ENCODE peak calls at places on chromosomes 2 and 18, in ten cellular contexts. T, Z, F, D, A, Q, J, P, V and I are unnamed samples.

GRCh38 chr18:50654658-50655550 is 95.0 kb downstream of the MAPK4 start:
- DNase-seq in J (no peak), F (no peak), Q (no peak), P (no peak), V (peak; percentile 24), T (no peak), A (no peak), D (no peak), Z (no peak), I (no peak)

GRCh38 chr2:162177301-162177700 is 25.3 kb upstream of the GCG start:
- DNase-seq in F (no peak), Q (no peak), V (no peak), Z (no peak), A (no peak), P (no peak), T (no peak), D (no peak), J (no peak), I (peak; percentile 31)

GRCh38 chr2:225660262-225661091 is 261.0 kb downstream of the NYAP2 start:
- DNase-seq in T (peak; percentile 43), D (peak; percentile 75), A (peak; percentile 78), V (peak; percentile 34), J (no peak), F (no peak), P (peak; percentile 68), Z (no peak), Q (peak; percentile 81), I (peak; percentile 50)

GRCh38 chr2:41167014-41167413 is 715.1 kb upstream of the SLC8A1 start:
- DNase-seq in Q (no peak), T (no peak), J (no peak), F (no peak), D (no peak), Z (no peak), A (no peak), V (no peak), P (no peak), I (peak; percentile 29)

GRCh38 chr18:24878289-24878688 is 417.9 kb downstream of the HRH4 start:
- DNase-seq in P (no peak), V (no peak), D (peak; percentile 61), Z (no peak), J (peak; percentile 4), T (peak; percentile 48), Q (no peak), A (no peak), F (no peak), I (no peak)

GRCh38 chr2:100142393-100142792 is at the start of gene AFF3:
- DNase-seq in Q (no peak), A (no peak), F (no peak), J (no peak), D (no peak), T (no peak), P (no peak), V (no peak), Z (peak; percentile 9), I (no peak)

GRCh38 chr2:222561817-222562424 is 94.0 kb downstream of the FARSB start:
- DNase-seq in A (no peak), D (peak; percentile 68), F (no peak), T (peak; percentile 44), V (no peak), Q (peak; percentile 56), Z (no peak), P (no peak), J (no peak), I (peak; percentile 65)

GRCh38 chr18:46481048-46481846 is 175.8 kb downstream of the LOXHD1 start:
- DNase-seq in A (peak; percentile 40), F (no peak), P (no peak), Z (no peak), T (peak; percentile 12), J (no peak), Q (peak; percentile 80), D (peak; percentile 60), V (no peak), I (peak; percentile 70)

GRCh38 chr2:175012516-175012915 is 7.3 kb upstream of the CHN1 start:
- DNase-seq in D (no peak), V (no peak), Z (no peak), Q (no peak), F (no peak), P (no peak), J (no peak), T (no peak), A (no peak), I (no peak)

GRCh38 chr2:234193977-234194563 is 143.6 kb downstream of the SPP2 start:
- DNase-seq in A (no peak), F (no peak), Q (no peak), P (no peak), T (no peak), D (no peak), V (no peak), J (no peak), Z (no peak), I (no peak)

GRCh38 chr2:112483047-112483473 is 1.1 kb downstream of the TTL start:
- DNase-seq in D (peak; percentile 76), J (peak; percentile 39), A (no peak), F (no peak), Z (no peak), V (no peak), P (no peak), T (peak; percentile 25), Q (peak; percentile 16), I (peak; percentile 32)

GRCh38 chr2:18799397-18799796 is 210.0 kb upstream of the NT5C1B start:
- DNase-seq in J (no peak), F (no peak), T (no peak), D (peak; percentile 70), V (no peak), Q (no peak), A (no peak), Z (no peak), P (no peak), I (no peak)

GRCh38 chr2:106886916-106887758 is 1.2 kb upstream of the ST6GAL2 start:
- DNase-seq in T (no peak), Q (peak; percentile 81), P (peak; percentile 36), V (peak; percentile 27), J (no peak), A (peak; percentile 40), F (no peak), D (peak; percentile 26), Z (no peak), I (peak; percentile 78)

GRCh38 chr2:218513676-218514075 is 54.5 kb downstream of the USP37 start:
- DNase-seq in Z (no peak), T (no peak), V (no peak), A (no peak), J (no peak), Q (no peak), F (no peak), D (no peak), P (no peak), I (no peak)

GRCh38 chr2:102119255-102119654 is 23.3 kb upstream of the IL1R1 start:
- DNase-seq in V (no peak), J (no peak), T (no peak), Q (no peak), P (no peak), A (no peak), F (no peak), D (no peak), Z (no peak), I (no peak)

GRCh38 chr18:51537487-51537886 is 340.0 kb upstream of the MEX3C start:
- DNase-seq in P (no peak), V (peak; percentile 12), D (peak; percentile 8), A (peak; percentile 24), J (no peak), T (no peak), F (no peak), Z (no peak), Q (peak; percentile 58), I (peak; percentile 78)

GRCh38 chr2:148814853-148815419 is 60.1 kb upstream of the KIF5C start:
- DNase-seq in P (no peak), T (no peak), V (no peak), J (no peak), Q (no peak), F (no peak), A (no peak), D (peak; percentile 62), Z (no peak), I (no peak)

GRCh38 chr2:65370387-65371093 is 61.9 kb downstream of the SPRED2 start:
- DNase-seq in P (no peak), T (no peak), J (no peak), Z (no peak), V (no peak), F (no peak), A (no peak), D (peak; percentile 72), Q (no peak), I (no peak)

GRCh38 chr2:231795525-231796327 is 9.5 kb downstream of the COPS7B start:
- DNase-seq in P (no peak), Q (no peak), F (peak; percentile 50), J (peak; percentile 14), D (peak; percentile 77), Z (no peak), A (no peak), V (no peak), T (peak; percentile 38), I (no peak)

GRCh38 chr18:62128157-62128556 is 58.7 kb downstream of the PIGN start:
- DNase-seq in V (no peak), P (no peak), J (no peak), D (peak; percentile 54), Z (no peak), F (no peak), T (peak; percentile 67), Q (no peak), A (no peak), I (no peak)

GRCh38 chr2:85324639-85325465 is 2.9 kb downstream of the TGOLN2 start:
- DNase-seq in D (peak; percentile 58), A (no peak), V (no peak), Z (no peak), P (no peak), T (no peak), J (no peak), F (no peak), Q (no peak), I (no peak)

GRCh38 chr2:120390381-120391055 is 44.6 kb downstream of the INHBB start:
- DNase-seq in T (no peak), J (no peak), Q (no peak), D (no peak), V (no peak), Z (no peak), F (no peak), P (peak; percentile 9), A (no peak), I (no peak)

GRCh38 chr2:42142476-42143184 is 26.5 kb upstream of the EML4 start:
- DNase-seq in A (no peak), P (peak; percentile 55), F (no peak), D (peak; percentile 39), Q (no peak), Z (no peak), V (no peak), T (no peak), J (no peak), I (no peak)

GRCh38 chr2:74602553-74603281 is 45.4 kb downstream of the M1AP start:
- DNase-seq in P (no peak), V (no peak), Q (no peak), T (peak; percentile 44), D (peak; percentile 56), A (no peak), F (no peak), Z (no peak), J (no peak), I (no peak)

GRCh38 chr18:62790836-62791772 is 75.8 kb downstream of the PHLPP1 start:
- DNase-seq in Q (no peak), F (no peak), V (no peak), D (no peak), A (no peak), P (no peak), Z (no peak), J (no peak), T (peak; percentile 42), I (no peak)

GRCh38 chr2:102761763-102762162 is at the start of gene TMEM182:
- DNase-seq in P (no peak), D (no peak), J (no peak), Q (no peak), V (no peak), Z (no peak), F (no peak), T (no peak), A (peak; percentile 55), I (no peak)

GRCh38 chr2:134402385-134402784 is 148.5 kb downstream of the MGAT5 start:
- DNase-seq in J (no peak), T (peak; percentile 79), V (no peak), P (no peak), Q (no peak), D (peak; percentile 98), A (peak; percentile 46), Z (no peak), F (no peak), I (no peak)

GRCh38 chr2:110871637-110872036 is 139.3 kb downstream of the ACOXL start:
- DNase-seq in D (no peak), Q (no peak), P (no peak), V (no peak), Z (no peak), F (no peak), T (no peak), A (no peak), J (no peak), I (no peak)